ENCODE peak calls at places on chromosomes 12 and 14, in ten cellular contexts. E, U, I, V, P, N, A, X, J and B are unnamed samples.

GRCh38 chr12:26239127-26239500 is 43.7 kb downstream of the SSPN start:
- DNase-seq in E (no peak), U (no peak), I (no peak), V (no peak), P (no peak), N (no peak), A (no peak), X (no peak), J (no peak), B (no peak)

GRCh38 chr12:57887631-57888406 is 41.3 kb upstream of the CTDSP2 start:
- DNase-seq in E (no peak), U (peak; percentile 73), I (peak; percentile 19), V (no peak), P (peak; percentile 65), N (peak; percentile 55), A (no peak), X (no peak), J (peak; percentile 76), B (no peak)

GRCh38 chr14:88424573-88424972 is 39.1 kb downstream of the SPATA7 start:
- DNase-seq in E (no peak), U (no peak), I (no peak), V (no peak), P (no peak), N (no peak), A (no peak), X (no peak), J (no peak), B (no peak)

GRCh38 chr12:28578361-28578760 is 388.1 kb downstream of the CCDC91 start:
- DNase-seq in E (no peak), U (no peak), I (no peak), V (no peak), P (no peak), N (no peak), A (no peak), X (no peak), J (no peak), B (no peak)

GRCh38 chr14:103118019-103118662 is 5.1 kb upstream of the TNFAIP2 start:
- DNase-seq in E (no peak), U (no peak), I (no peak), V (no peak), P (peak; percentile 64), N (peak; percentile 78), A (no peak), X (no peak), J (peak; percentile 83), B (no peak)

GRCh38 chr12:1741154-1741949 is 50.5 kb downstream of the ADIPOR2 start:
- DNase-seq in E (no peak), U (no peak), I (no peak), V (no peak), P (no peak), N (no peak), A (no peak), X (no peak), J (no peak), B (no peak)

GRCh38 chr12:116382456-116382902 is 105.0 kb upstream of the MED13L start:
- DNase-seq in E (no peak), U (no peak), I (no peak), V (peak; percentile 12), P (peak; percentile 39), N (no peak), A (no peak), X (no peak), J (no peak), B (no peak)

GRCh38 chr14:67472726-67473125 is 15.8 kb downstream of the TMEM229B start:
- DNase-seq in E (no peak), U (no peak), I (no peak), V (no peak), P (no peak), N (no peak), A (no peak), X (no peak), J (no peak), B (no peak)

GRCh38 chr14:104766256-104766862 is 13.4 kb downstream of the SIVA1 start:
- DNase-seq in E (no peak), U (no peak), I (no peak), V (no peak), P (no peak), N (no peak), A (no peak), X (no peak), J (no peak), B (no peak)

GRCh38 chr14:92553456-92553855 is 39.9 kb downstream of the RIN3 start:
- DNase-seq in E (no peak), U (no peak), I (peak; percentile 34), V (peak; percentile 29), P (peak; percentile 70), N (peak; percentile 36), A (no peak), X (no peak), J (peak; percentile 60), B (no peak)

GRCh38 chr12:80442426-80443222 is 1.4 kb upstream of the PTPRQ start:
- DNase-seq in E (no peak), U (no peak), I (no peak), V (no peak), P (peak; percentile 74), N (no peak), A (no peak), X (no peak), J (peak; percentile 66), B (no peak)
- TF ChIP-seq CTCF in E (no peak), U (no peak), I (no peak), V (no peak), P (no peak), N (no peak), A (no peak), X (no peak), J (no peak), B (no peak)

GRCh38 chr14:78164226-78164853 is 5.8 kb upstream of the NRXN3 start:
- DNase-seq in E (peak; percentile 43), U (no peak), I (peak; percentile 83), V (peak; percentile 75), P (no peak), N (no peak), A (no peak), X (no peak), J (no peak), B (no peak)
- TF ChIP-seq CTCF in E (peak; percentile 74), U (no peak), I (peak; percentile 74), V (peak; percentile 65), P (no peak), N (no peak), A (peak; percentile 17), X (peak; percentile 81), J (peak; percentile 19), B (peak; percentile 44)

DNA sequence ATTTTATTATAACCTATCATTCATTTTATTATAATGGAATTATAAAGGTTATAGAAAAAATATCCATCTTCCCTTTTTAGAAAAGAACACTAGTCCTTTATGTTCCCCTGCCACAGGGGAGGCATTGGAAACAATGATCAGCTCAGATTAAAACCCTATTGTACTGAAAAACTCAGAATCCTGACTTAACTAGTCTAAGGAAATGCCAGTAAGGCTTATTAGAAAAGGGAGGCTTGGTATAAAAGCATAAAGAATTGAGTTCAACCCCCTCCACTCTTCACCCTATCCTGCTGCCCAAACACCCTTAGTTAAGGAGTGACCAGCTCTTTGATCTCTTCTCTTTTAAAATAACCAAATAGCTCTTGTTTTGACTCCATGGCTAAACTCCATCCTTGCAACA is 36.0 kb downstream of the PUS7L start:
- DNase-seq in E (no peak), U (no peak), I (no peak), V (no peak), P (no peak), N (no peak), A (no peak), X (no peak), J (no peak), B (no peak)
- TF ChIP-seq CTCF in E (no peak), U (no peak), I (no peak), V (no peak), P (no peak), N (no peak), A (no peak), X (no peak), J (no peak), B (no peak)

DNA sequence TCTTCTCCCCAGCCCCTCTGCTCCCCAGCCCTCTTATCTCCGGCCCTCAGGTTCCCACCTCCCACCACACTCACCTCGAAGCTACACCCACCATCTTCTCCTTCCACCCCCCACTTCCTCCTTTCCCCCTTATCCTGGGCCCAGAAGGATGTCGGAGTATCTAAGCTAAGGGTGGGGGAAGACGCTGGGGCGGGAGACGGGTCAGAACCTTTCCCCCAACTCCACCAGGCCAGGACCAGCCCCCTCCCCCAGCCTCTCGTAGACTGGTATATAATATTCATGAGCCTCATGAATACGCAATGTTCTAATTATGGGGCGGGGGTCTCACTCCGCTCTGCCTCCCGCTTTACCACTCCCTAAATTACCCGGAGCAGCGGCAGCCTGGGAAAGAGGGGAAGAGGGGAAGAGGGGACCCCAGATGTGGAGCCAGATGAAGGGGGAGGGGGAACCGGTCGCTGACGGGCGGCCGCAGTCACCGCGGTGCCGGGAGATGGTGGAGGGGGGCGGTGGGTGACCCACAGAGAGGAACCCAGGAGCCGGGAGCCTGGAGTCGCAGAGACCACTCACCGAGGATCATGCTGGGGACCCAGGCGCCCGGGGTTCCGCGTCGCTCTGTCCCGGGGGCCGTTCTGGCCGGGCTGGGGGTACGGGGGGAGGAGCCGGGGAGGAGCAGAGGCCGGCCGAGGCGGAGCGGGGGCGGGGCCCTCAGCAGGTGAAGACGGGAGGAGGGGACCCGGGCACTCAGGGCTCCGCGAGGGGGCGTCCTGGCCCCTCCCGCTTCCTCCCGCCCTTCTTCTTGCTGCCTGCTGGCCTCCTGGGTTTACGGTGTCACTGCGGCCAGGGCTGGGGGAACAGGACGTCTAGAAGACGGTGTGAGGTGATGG is 6.4 kb upstream of the ZNF385A start:
- DNase-seq in E (peak; percentile 49), U (peak; percentile 84), I (peak; percentile 85), V (peak; percentile 71), P (no peak), N (no peak), A (no peak), X (no peak), J (no peak), B (no peak)
- TF ChIP-seq CTCF in E (peak; percentile 42), U (no peak), I (no peak), V (no peak), P (no peak), N (no peak), A (no peak), X (peak; percentile 39), J (no peak), B (peak; percentile 45)